ENCODE peak calls at places on chromosomes 11 and 22, in six cellular contexts. S, E, D, K, V and N are unnamed samples.
A peak's percentile ranks its signal among the peaks of the same experiment; 100 is the strongest.

GRCh38 chr11:120589376-120589775 is 77.8 kb downstream of the GRIK4 start:
- DNase-seq in S (no peak), E (no peak), V (no peak), D (no peak), K (no peak), N (no peak)

GRCh38 chr11:122721964-122722266 is 66.4 kb downstream of the UBASH3B start:
- DNase-seq in D (no peak), V (no peak), S (no peak), E (no peak), K (no peak), N (no peak)

GRCh38 chr11:72975778-72976520 is 161.7 kb downstream of the ATG16L2 start:
- DNase-seq in V (no peak), E (no peak), D (no peak), S (no peak), K (no peak), N (no peak)

GRCh38 chr11:73650400-73650799 is 4.0 kb downstream of the PLEKHB1 start:
- DNase-seq in E (no peak), S (no peak), D (no peak), V (no peak), K (no peak), N (no peak)

GRCh38 chr22:17906978-17907730 is 117.2 kb downstream of the MICAL3 start:
- DNase-seq in D (no peak), V (no peak), K (no peak), S (no peak), E (no peak), N (no peak)

GRCh38 chr11:62544521-62545436 is 1.8 kb downstream of the AHNAK start:
- DNase-seq in V (no peak), S (peak; percentile 77), D (no peak), E (no peak), K (no peak), N (no peak)

GRCh38 chr22:23288301-23289129 is 108.2 kb downstream of the BCR start:
- DNase-seq in K (no peak), S (no peak), D (no peak), V (no peak), E (no peak), N (no peak)

GRCh38 chr22:38205261-38206128 is 3.7 kb downstream of the MAFF start:
- DNase-seq in V (no peak), S (peak; percentile 75), K (no peak), E (peak; percentile 90), D (no peak), N (peak; percentile 97)

GRCh38 chr22:50191041-50191740 is 5.5 kb downstream of the TRABD start:
- DNase-seq in E (no peak), D (no peak), S (peak; percentile 59), K (no peak), V (no peak), N (no peak)

GRCh38 chr11:125091247-125091876 is 20.1 kb downstream of the TMEM218 start:
- DNase-seq in V (peak; percentile 49), S (no peak), D (no peak), E (no peak), K (peak; percentile 45), N (no peak)

GRCh38 chr22:44890416-44891292 is 119.2 kb downstream of the PHF21B start:
- DNase-seq in K (no peak), D (no peak), E (no peak), V (no peak), S (no peak), N (no peak)

GRCh38 chr22:35378547-35379078 is 2.3 kb upstream of the HMOX1 start:
- DNase-seq in K (no peak), V (no peak), E (no peak), D (no peak), S (no peak), N (no peak)

GRCh38 chr22:35526333-35526979 is 14.2 kb upstream of the RASD2 start:
- DNase-seq in E (no peak), K (no peak), S (no peak), V (no peak), D (no peak), N (no peak)

DNA sequence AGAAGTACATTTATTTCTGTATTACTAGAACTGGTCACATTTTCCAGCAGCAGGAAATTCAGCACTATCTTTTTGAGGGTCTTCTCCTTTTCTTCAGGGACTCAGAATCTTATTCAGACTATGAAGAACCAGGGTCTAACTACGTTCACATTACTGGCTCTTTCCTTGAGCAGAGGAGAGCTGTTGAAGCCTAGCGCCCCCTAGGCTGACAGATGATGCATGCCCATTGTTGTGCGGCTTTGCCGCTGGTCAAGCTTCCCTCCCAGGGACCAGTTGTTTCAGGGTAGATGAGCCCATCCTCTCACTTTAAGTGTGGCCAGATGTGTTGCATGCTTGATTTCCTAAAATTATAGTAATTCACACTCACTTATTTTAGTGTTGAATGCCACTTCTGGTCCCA is 168.2 kb upstream of the PDGFD start:
- DNase-seq in V (peak; percentile 53), D (no peak), S (no peak), K (peak; percentile 34), E (no peak), N (no peak)
- TF ChIP-seq CTCF in V (peak; percentile 41), D (peak; percentile 22), S (no peak), K (peak; percentile 41), E (no peak), N (no peak)

DNA sequence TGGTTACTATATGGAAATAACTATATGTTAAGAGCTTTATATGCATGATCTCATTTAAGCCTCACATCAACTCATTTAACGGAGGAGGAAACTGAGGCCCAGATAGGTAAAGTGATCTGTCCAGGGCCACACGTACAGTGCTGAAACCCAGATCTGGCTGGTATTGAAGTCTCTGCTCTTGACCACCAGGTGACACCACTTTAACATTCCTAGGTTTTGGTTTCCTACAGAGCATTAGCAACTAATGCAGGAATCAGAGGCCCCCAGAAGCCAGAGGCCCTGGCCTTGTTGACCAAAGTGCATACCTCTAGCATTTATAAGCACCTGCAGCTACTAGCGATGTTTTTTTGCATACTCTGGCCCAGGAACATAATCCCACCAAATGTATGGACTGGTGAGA is 12.9 kb upstream of the LIMK2 start:
- DNase-seq in K (no peak), D (no peak), V (no peak), E (no peak), S (no peak), N (no peak)
- TF ChIP-seq CTCF in K (peak; percentile 27), D (no peak), V (peak; percentile 20), E (no peak), S (no peak), N (no peak)

DNA sequence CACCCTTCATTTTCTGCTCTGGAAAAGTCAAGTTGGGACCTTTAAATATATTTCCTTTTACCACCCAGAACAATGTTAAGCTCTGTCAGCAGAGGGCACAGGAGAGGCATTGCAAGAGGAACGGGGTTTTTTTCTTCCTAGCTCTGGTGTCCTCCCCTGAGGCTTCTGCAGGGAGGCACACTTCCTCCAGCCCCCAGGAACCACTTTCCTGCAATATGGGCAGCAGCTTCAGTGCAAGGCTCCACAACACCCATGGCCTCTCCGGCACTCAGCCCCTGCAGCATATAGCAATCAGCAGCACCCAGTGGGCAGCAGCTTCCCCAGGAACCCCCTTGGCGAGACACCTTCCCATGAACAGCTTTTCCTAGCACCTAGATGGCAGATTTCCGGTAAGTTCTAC is 101.4 kb downstream of the SYT9 start:
- DNase-seq in D (peak; percentile 48), E (no peak), V (peak; percentile 46), S (no peak), K (peak; percentile 3), N (no peak)
- TF ChIP-seq CTCF in D (peak; percentile 60), E (no peak), V (peak; percentile 29), S (peak; percentile 19), K (peak; percentile 64), N (no peak)

GRCh38 chr11:71251761-71252433 is 480 bp downstream of the SHANK2 start:
- DNase-seq in E (no peak), S (no peak), D (no peak), V (peak; percentile 69), K (peak; percentile 57), N (no peak)
- TF ChIP-seq CTCF in E (no peak), S (peak; percentile 8), D (no peak), V (peak; percentile 52), K (peak; percentile 67), N (no peak)

GRCh38 chr11:11677672-11678356 is 56.0 kb upstream of the GALNT18 start:
- DNase-seq in D (no peak), E (no peak), V (no peak), S (no peak), K (no peak), N (no peak)

GRCh38 chr11:11681536-11681935 is 59.7 kb upstream of the GALNT18 start:
- DNase-seq in V (no peak), K (no peak), E (no peak), S (no peak), D (no peak), N (no peak)
- TF ChIP-seq CTCF in V (no peak), K (no peak), E (no peak), S (no peak), D (no peak), N (no peak)

GRCh38 chr11:114987171-114987760 is 308.9 kb downstream of the NXPE2 start:
- DNase-seq in V (no peak), D (no peak), K (no peak), E (no peak), S (no peak), N (no peak)
- TF ChIP-seq CTCF in V (no peak), D (no peak), K (no peak), E (no peak), S (no peak), N (no peak)

DNA sequence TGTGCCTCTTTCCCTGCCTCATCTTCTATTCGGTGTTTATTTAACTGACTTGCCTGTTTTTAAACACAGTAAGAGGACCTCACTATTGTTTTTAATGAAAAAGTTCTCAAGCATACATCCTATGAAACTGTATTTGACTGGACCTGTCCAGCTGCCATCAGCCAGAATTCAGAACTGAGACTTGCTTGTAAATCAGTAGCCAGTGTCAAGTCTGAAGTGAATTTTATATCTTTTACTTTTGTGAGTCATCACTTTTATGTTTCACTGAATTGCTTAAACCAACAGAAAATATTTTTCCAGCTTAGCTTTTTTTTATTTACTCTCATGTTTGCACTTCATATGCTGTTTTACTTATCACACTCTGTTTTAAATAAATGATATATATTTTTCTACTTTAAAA is 88.3 kb downstream of the LUZP2 start:
- DNase-seq in V (no peak), S (no peak), D (no peak), K (no peak), E (no peak), N (no peak)
- TF ChIP-seq CTCF in V (no peak), S (no peak), D (no peak), K (no peak), E (no peak), N (no peak)

DNA sequence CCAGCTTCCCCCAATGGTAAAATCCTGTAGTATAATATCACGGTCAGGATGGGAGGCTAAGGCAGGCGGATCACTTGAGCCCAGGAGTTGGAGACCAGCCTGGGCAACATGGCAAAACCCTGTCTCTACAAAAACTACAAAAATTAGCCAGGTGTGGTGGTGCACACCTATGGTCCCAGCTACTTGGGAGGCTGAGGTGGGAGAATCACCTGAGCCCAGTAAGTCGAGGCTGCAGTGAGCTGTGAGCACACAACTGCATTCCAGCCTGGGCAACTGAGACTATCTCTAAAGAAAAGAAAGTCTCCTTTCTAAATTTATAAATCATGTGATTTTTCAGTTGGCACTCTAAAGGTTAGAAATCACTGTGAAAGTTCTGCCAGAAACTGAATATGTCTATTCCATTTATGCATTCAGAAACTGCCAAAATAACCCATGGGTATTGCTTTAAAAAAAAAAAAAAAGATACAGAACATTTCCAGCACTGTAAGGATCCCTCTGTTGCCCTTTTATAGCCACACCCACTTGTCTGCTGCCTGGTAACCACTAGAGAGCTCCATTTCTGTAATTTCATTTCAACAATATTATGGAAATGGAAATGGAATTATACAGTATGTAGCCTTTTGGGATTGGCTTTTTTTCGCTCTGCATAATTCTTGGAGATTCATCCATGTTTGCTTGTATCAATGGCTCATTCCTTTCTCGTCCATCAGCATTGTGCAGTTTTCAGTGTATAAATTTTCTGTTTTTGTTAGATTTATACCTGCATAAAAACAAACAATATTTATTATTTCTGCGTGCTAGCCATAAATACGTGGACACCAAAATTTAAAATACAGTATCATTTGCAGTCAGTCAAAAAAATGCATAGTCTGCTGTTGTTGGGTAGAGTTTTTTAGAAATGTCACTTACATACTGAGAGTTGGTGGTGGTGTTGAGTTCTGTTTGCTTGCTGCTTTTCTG is 9.4 kb downstream of the CDC45 start:
- DNase-seq in K (no peak), D (no peak), E (no peak), S (no peak), V (no peak), N (no peak)
- TF ChIP-seq CTCF in K (no peak), D (peak; percentile 20), E (no peak), S (no peak), V (no peak), N (no peak)